ENCODE peak calls at places on chromosomes 6 and 20, in six cellular contexts. W, D, M, Y, N and G are unnamed samples.

GRCh38 chr20:38450412-38450975 is 15.4 kb upstream of the SNHG17 start:
- DNase-seq in W (peak), M (no peak), N (no peak), D (no peak), Y (no peak), G (no peak)

GRCh38 chr6:21767891-21768659 is 174.5 kb downstream of the SOX4 start:
- DNase-seq in D (no peak), W (no peak), N (no peak), Y (no peak), M (no peak), G (peak)

GRCh38 chr6:138909511-138909910 is 78.5 kb downstream of the REPS1 start:
- DNase-seq in D (no peak), N (no peak), M (no peak), W (no peak), Y (no peak), G (no peak)

GRCh38 chr6:135869857-135870256 is 18.4 kb downstream of the PDE7B start:
- DNase-seq in Y (no peak), N (no peak), M (no peak), D (no peak), W (no peak), G (no peak)

GRCh38 chr20:60694763-60695162 is 557.3 kb upstream of the CDH4 start:
- DNase-seq in M (no peak), Y (no peak), D (no peak), W (peak), N (no peak), G (no peak)

GRCh38 chr6:149385998-149386646 is 13.9 kb upstream of the SUMO4 start:
- DNase-seq in N (no peak), W (no peak), M (no peak), Y (no peak), D (no peak), G (no peak)

GRCh38 chr6:27630727-27631613 is 158.1 kb upstream of the ZNF184 start:
- DNase-seq in Y (peak), M (no peak), N (peak), D (peak), W (no peak), G (peak)

GRCh38 chr6:134257516-134257915 is 60.4 kb downstream of the SGK1 start:
- DNase-seq in N (no peak), Y (no peak), W (no peak), D (no peak), M (no peak), G (no peak)

GRCh38 chr6:2498224-2498623 is 252.5 kb downstream of the MYLK4 start:
- DNase-seq in W (peak), Y (peak), D (no peak), M (no peak), N (no peak), G (peak)

GRCh38 chr20:63947638-63948456 is 8.4 kb downstream of the UCKL1 start:
- DNase-seq in W (no peak), Y (no peak), D (no peak), N (peak), M (no peak), G (no peak)

GRCh38 chr20:58264271-58264670 is 35.8 kb upstream of the ANKRD60 start:
- DNase-seq in W (no peak), D (peak), Y (peak), M (no peak), N (no peak), G (no peak)

GRCh38 chr20:24102749-24103148 is 114.2 kb upstream of the GGTLC1 start:
- DNase-seq in W (peak), D (no peak), M (no peak), Y (peak), N (no peak), G (no peak)

GRCh38 chr6:3905853-3906190 is 56.6 kb downstream of the FAM50B start:
- DNase-seq in M (no peak), Y (no peak), W (no peak), D (no peak), N (no peak), G (no peak)

GRCh38 chr6:68951350-68951749 is 316.3 kb downstream of the ADGRB3 start:
- DNase-seq in W (no peak), D (no peak), Y (no peak), N (no peak), M (no peak), G (no peak)

GRCh38 chr6:129345890-129346289 is 364.1 kb downstream of the ARHGAP18 start:
- DNase-seq in W (peak), D (no peak), N (no peak), Y (peak), M (no peak), G (no peak)

GRCh38 chr6:159169557-159170332 is 545 bp downstream of the FNDC1 start:
- DNase-seq in Y (no peak), M (no peak), N (no peak), D (no peak), W (no peak), G (no peak)

GRCh38 chr20:48455606-48456360 is 372.0 kb downstream of the PREX1 start:
- DNase-seq in D (no peak), W (no peak), M (no peak), N (no peak), Y (peak), G (no peak)

GRCh38 chr6:13105139-13105538 is 223.2 kb downstream of the TBC1D7 start:
- DNase-seq in W (no peak), N (no peak), Y (no peak), M (no peak), D (no peak), G (no peak)

GRCh38 chr20:63809856-63810255 is 21.2 kb downstream of the ZBTB46 start:
- DNase-seq in D (no peak), Y (no peak), M (no peak), W (no peak), N (no peak), G (no peak)

GRCh38 chr6:121826156-121826810 is 390.8 kb downstream of the GJA1 start:
- DNase-seq in D (no peak), M (no peak), Y (peak), N (no peak), W (peak), G (peak)

GRCh38 chr6:110878751-110879539 is 4.4 kb downstream of the AMD1 start:
- DNase-seq in Y (no peak), M (no peak), W (no peak), D (peak), N (peak), G (peak)

GRCh38 chr6:25017932-25018581 is 82.3 kb upstream of the RIPOR2 start:
- DNase-seq in M (peak), D (peak), W (peak), Y (peak), N (peak), G (peak)

GRCh38 chr6:31826793-31827285 is 699 bp upstream of the HSPA1B start:
- DNase-seq in N (no peak), Y (peak), W (no peak), D (peak), M (no peak), G (no peak)

GRCh38 chr6:149410557-149410956 is 10.5 kb downstream of the SUMO4 start:
- DNase-seq in D (no peak), N (no peak), W (no peak), Y (no peak), M (no peak), G (no peak)

GRCh38 chr6:139473731-139474130 is 99.3 kb upstream of the CITED2 start:
- DNase-seq in W (no peak), M (no peak), D (no peak), N (no peak), Y (no peak), G (no peak)

GRCh38 chr6:138593100-138593877 is 94.0 kb upstream of the NHSL1 start:
- DNase-seq in N (peak), D (peak), Y (peak), W (peak), M (no peak), G (peak)

GRCh38 chr6:98828210-98828798 is 6.1 kb upstream of the POU3F2 start:
- DNase-seq in M (no peak), N (no peak), W (no peak), Y (no peak), D (no peak), G (no peak)

GRCh38 chr6:13559968-13560650 is 14.3 kb upstream of the SIRT5 start:
- DNase-seq in M (no peak), D (no peak), Y (no peak), W (no peak), N (no peak), G (no peak)

GRCh38 chr6:68958327-68958726 is 323.2 kb downstream of the ADGRB3 start:
- DNase-seq in Y (peak), W (no peak), D (no peak), N (no peak), M (no peak), G (no peak)

GRCh38 chr6:14810021-14810420 is 435.8 kb upstream of the JARID2 start:
- DNase-seq in D (no peak), M (no peak), N (no peak), Y (no peak), W (no peak), G (no peak)

GRCh38 chr6:167116109-167116837 is 6.6 kb upstream of the CCR6 start:
- DNase-seq in M (no peak), Y (no peak), D (no peak), N (no peak), W (no peak), G (no peak)

GRCh38 chr6:140980265-140980887 is 1152.3 kb upstream of the GJE1 start:
- DNase-seq in M (no peak), Y (no peak), N (no peak), W (no peak), D (no peak), G (no peak)

GRCh38 chr6:20182069-20182468 is 30.2 kb downstream of the MBOAT1 start:
- DNase-seq in M (no peak), D (no peak), N (no peak), Y (no peak), W (no peak), G (no peak)

GRCh38 chr6:25428758-25429317 is 149.7 kb downstream of the CARMIL1 start:
- DNase-seq in D (no peak), M (no peak), N (no peak), W (no peak), Y (no peak), G (no peak)

GRCh38 chr6:41768545-41769308 is 11.0 kb downstream of the FRS3 start:
- DNase-seq in N (no peak), M (no peak), W (no peak), Y (no peak), D (peak), G (no peak)